ENCODE peak calls at places on chromosomes 16 and 17, in six cellular contexts. I is transverse colon, J is stomach, Z is ovary, C is breast epithelium, W is body of pancreas. O is an unnamed sample.

GRCh38 chr17:38591759-38592241 is 14.0 kb downstream of the SRCIN1 start:
- DNase-seq in I (no peak), J (no peak), Z (no peak), C (no peak), W (no peak), O (no peak)

GRCh38 chr17:32157225-32157624 is 14.9 kb downstream of the RHOT1 start:
- DNase-seq in I (no peak), J (no peak), Z (no peak), C (no peak), W (no peak), O (no peak)

GRCh38 chr16:89318430-89318758 is 100.9 kb downstream of the ZNF778 start:
- DNase-seq in I (no peak), J (no peak), Z (no peak), C (no peak), W (no peak), O (no peak)

GRCh38 chr17:64781013-64781392 is 118.9 kb upstream of the SMURF2 start:
- DNase-seq in I (no peak), J (no peak), Z (no peak), C (no peak), W (no peak), O (no peak)

GRCh38 chr16:27232061-27232841 is 28.9 kb downstream of the KDM8 start:
- DNase-seq in I (peak; percentile 68), J (no peak), Z (no peak), C (no peak), W (no peak), O (peak; percentile 28)

GRCh38 chr17:8393470-8394231 is 4.0 kb downstream of the RNF222 start:
- DNase-seq in I (peak; percentile 52), J (no peak), Z (no peak), C (no peak), W (no peak), O (no peak)

GRCh38 chr17:12815642-12816141 is 26.4 kb downstream of the ARHGAP44 start:
- DNase-seq in I (no peak), J (no peak), Z (no peak), C (no peak), W (no peak), O (no peak)

GRCh38 chr16:71383054-71383773 is 24.7 kb downstream of the CALB2 start:
- DNase-seq in I (no peak), J (no peak), Z (no peak), C (no peak), W (no peak), O (no peak)

GRCh38 chr17:14910916-14911315 is 354.2 kb downstream of the PMP22 start:
- DNase-seq in I (no peak), J (no peak), Z (no peak), C (no peak), W (no peak), O (no peak)

GRCh38 chr17:28897769-28898259 is 281 bp upstream of the FLOT2 start:
- DNase-seq in I (no peak), J (no peak), Z (no peak), C (no peak), W (peak; percentile 52), O (no peak)

GRCh38 chr16:89502319-89502843 is 5.8 kb upstream of the SPG7 start:
- DNase-seq in I (peak; percentile 77), J (peak; percentile 86), Z (no peak), C (no peak), W (peak; percentile 84), O (no peak)

GRCh38 chr17:32827227-32827626 is 49.7 kb downstream of the MYO1D start:
- DNase-seq in I (no peak), J (no peak), Z (no peak), C (no peak), W (no peak), O (no peak)

GRCh38 chr16:3578121-3578520 is 918 bp upstream of the NLRC3 start:
- DNase-seq in I (peak; percentile 14), J (no peak), Z (no peak), C (no peak), W (no peak), O (no peak)

GRCh38 chr16:49588729-49589384 is 215.3 kb downstream of the C16orf78 start:
- DNase-seq in I (no peak), J (peak; percentile 17), Z (no peak), C (no peak), W (no peak), O (no peak)

GRCh38 chr17:18006495-18007239 is 32.3 kb downstream of the ATPAF2 start:
- DNase-seq in I (no peak), J (no peak), Z (no peak), C (no peak), W (no peak), O (no peak)

GRCh38 chr17:1351275-1351674 is 48.7 kb downstream of the YWHAE start:
- DNase-seq in I (no peak), J (no peak), Z (no peak), C (no peak), W (no peak), O (no peak)

GRCh38 chr16:19863990-19864389 is 20.7 kb downstream of the GPRC5B start:
- DNase-seq in I (no peak), J (no peak), Z (no peak), C (no peak), W (no peak), O (no peak)

GRCh38 chr17:2090210-2090641 is 35.3 kb downstream of the HIC1 start:
- DNase-seq in I (no peak), J (no peak), Z (no peak), C (no peak), W (no peak), O (peak; percentile 18)

GRCh38 chr17:61770043-61770442 is 93.3 kb downstream of the BRIP1 start:
- DNase-seq in I (no peak), J (no peak), Z (no peak), C (no peak), W (no peak), O (no peak)

GRCh38 chr17:77476006-77476405 is 335.2 kb downstream of the SEC14L1 start:
- DNase-seq in I (no peak), J (no peak), Z (peak; percentile 38), C (no peak), W (no peak), O (no peak)

GRCh38 chr17:77476498-77476897 is 335.7 kb downstream of the SEC14L1 start:
- DNase-seq in I (no peak), J (no peak), Z (peak; percentile 38), C (no peak), W (no peak), O (no peak)

GRCh38 chr17:77474292-77474988 is 333.7 kb downstream of the SEC14L1 start:
- DNase-seq in I (no peak), J (no peak), Z (peak; percentile 53), C (no peak), W (no peak), O (no peak)

GRCh38 chr17:77473615-77474226 is 333.0 kb downstream of the SEC14L1 start:
- DNase-seq in I (no peak), J (no peak), Z (no peak), C (no peak), W (no peak), O (no peak)

GRCh38 chr17:77475012-77475976 is 334.5 kb downstream of the SEC14L1 start:
- DNase-seq in I (no peak), J (no peak), Z (peak; percentile 36), C (no peak), W (no peak), O (no peak)
- H3K4me3 ChIP-seq in I (no peak overlapping the region), J (no peak overlapping the region), Z (no peak overlapping the region), C (no peak overlapping the region), W (no peak overlapping the region), O (no peak overlapping the region)

GRCh38 chr16:21260870-21261791 is 17.0 kb downstream of the CRYM start:
- DNase-seq in I (peak; percentile 84), J (peak; percentile 60), Z (no peak), C (no peak), W (peak; percentile 29), O (peak; percentile 73)
- TF ChIP-seq POLR2A in I (no peak), J (no peak), Z (no peak), C (no peak), W (no peak), O (no peak)

DNA sequence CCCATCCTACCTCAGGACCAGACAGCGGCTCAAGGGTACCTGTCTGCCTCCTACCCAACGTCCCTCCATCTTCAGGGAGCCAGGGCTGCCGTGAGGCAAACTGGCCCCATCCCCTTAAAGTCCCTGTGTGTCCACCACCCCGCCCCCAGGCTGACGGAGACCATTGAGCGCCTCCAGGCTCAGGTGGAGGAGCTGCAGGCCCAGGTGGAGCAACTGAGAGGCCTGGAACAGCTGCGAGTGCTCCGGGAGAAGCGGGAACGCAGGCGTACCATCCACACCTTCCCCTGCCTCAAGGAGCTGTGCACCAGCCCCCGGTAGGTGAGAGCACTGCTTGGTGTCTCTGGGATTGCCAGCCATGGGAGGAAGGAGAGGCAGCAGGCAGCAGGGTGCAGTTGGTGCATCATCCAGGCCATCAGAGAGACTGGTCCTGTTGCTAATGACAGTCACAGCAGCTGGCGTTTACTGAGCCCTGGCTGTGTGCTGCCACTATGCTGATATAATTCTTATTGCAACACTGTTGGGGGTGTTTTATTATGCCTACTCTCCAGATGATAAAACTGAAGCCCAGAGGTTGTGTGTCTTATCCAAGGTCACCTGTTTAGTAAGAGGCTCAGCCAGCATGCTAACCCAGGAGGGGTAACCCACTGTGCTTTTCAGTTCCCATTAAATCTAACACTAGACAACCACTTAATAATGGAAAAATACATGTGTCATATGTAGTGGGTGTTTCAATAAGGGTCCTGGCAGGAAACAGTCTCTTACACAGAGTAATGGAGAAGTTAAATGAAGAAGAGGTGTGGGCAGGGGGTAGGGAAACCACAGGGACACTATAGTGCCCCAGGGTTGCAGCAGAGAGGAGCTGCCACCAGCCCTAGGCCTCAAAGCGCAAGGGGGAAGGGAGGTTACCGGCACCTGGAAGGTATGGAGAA is 10.3 kb upstream of the MRPL58 start:
- DNase-seq in I (no peak), J (no peak), Z (no peak), C (no peak), W (no peak), O (no peak)
- H3K27me3 ChIP-seq in I (no peaks in the 10 kb centered on the region), J (no peaks in the 10 kb centered on the region), Z (no peaks in the 10 kb centered on the region), C (no peaks in the 10 kb centered on the region), W (no peaks in the 10 kb centered on the region), O (no peaks in the 10 kb centered on the region)

GRCh38 chr17:39702901-39703893 is 3.3 kb downstream of the ERBB2 start:
- DNase-seq in I (no peak), J (no peak), Z (no peak), C (peak; percentile 71), W (no peak), O (peak; percentile 60)

GRCh38 chr17:39700148-39700987 is 504 bp downstream of the ERBB2 start:
- DNase-seq in I (no peak), J (no peak), Z (peak; percentile 54), C (no peak), W (peak; percentile 35), O (no peak)

GRCh38 chr17:39703913-39704312 is 4.0 kb downstream of the ERBB2 start:
- DNase-seq in I (no peak), J (no peak), Z (no peak), C (no peak), W (no peak), O (no peak)

GRCh38 chr17:39701012-39701783 is 1.3 kb downstream of the ERBB2 start:
- DNase-seq in I (peak; percentile 88), J (peak; percentile 61), Z (no peak), C (no peak), W (no peak), O (no peak)

DNA sequence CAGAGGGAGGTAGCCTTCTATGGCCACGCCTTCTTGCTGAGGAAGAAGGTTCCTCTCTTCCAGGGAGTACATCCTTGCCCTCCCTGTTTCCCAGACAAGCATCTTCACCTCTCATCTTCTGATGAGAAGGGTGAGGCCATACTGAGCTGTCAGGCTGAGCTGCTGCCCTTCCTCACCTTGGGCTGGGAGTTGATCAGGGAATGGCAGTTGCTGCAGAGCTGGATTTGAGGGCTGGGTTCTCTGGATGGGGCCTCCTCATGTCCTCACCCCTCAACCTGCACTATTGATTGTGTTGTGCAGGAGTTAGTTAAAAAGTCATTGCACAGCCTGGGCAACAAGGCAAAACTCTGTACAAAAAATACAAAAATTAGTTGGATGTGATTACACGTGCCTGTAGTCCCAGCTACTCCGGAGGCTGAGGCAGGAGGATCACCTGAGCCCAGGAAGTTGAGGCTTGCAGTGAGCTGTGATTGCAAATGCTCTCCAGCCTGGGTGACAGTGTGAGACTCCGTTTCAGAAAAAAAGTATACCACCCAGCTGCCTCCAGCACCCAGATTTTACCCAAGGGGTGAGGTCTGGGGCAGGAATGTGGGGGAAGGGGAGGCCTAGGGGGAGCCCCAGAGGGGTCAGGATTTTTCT is 2.0 kb downstream of the ERBB2 start:
- DNase-seq in I (no peak), J (no peak), Z (no peak), C (no peak), W (no peak), O (no peak)
- H3K4me3 ChIP-seq in I (no peak overlapping the region), J (peak overlapping the region; percentile 60), Z (no peak overlapping the region), C (peak overlapping the region; percentile 97), W (no peak overlapping the region), O (no peak overlapping the region)